ENCODE peak calls at places on chromosome 6, in eight cellular contexts. R is activated CD8-positive, alpha-beta T cell treated with anti-CD3 and anti-CD28 coated beads for 36 hours; Z is ovary; V is colonic mucosa; B is mesothelial cell of epicardium; M is osteocyte; Q is fibroblast of lung; E is CD14-positive monocyte. P is an unnamed sample.

GRCh38 chr6:5592911-5593519 is 331.7 kb downstream of the FARS2 start:
- DNase-seq in R (no peak), Z (no peak), V (no peak), B (no peak), M (no peak), Q (no peak), E (no peak), P (no peak)

GRCh38 chr6:134819236-134819635 is 130.7 kb downstream of the ALDH8A1 start:
- DNase-seq in R (no peak), Z (no peak), V (no peak), B (no peak), M (no peak), Q (no peak), E (no peak), P (no peak)

GRCh38 chr6:134079406-134079921 is 27.0 kb upstream of the SLC2A12 start:
- DNase-seq in R (no peak), Z (no peak), V (no peak), B (no peak), M (no peak), Q (no peak), E (no peak), P (no peak)

GRCh38 chr6:145929037-145929633 is 35.0 kb downstream of the SHPRH start:
- DNase-seq in R (no peak), Z (no peak), V (peak), B (no peak), M (no peak), Q (peak), E (no peak), P (peak)

GRCh38 chr6:29981211-29981812 is 39.0 kb downstream of the HLA-A start:
- DNase-seq in R (no peak), Z (no peak), V (peak), B (no peak), M (peak), Q (no peak), E (no peak), P (no peak)

GRCh38 chr6:72421387-72421786 is 200.5 kb upstream of the KCNQ5 start:
- DNase-seq in R (no peak), Z (no peak), V (no peak), B (no peak), M (no peak), Q (no peak), E (no peak), P (no peak)

GRCh38 chr6:54191460-54191859 is 80.2 kb downstream of the MLIP start:
- DNase-seq in R (no peak), Z (no peak), V (no peak), B (no peak), M (no peak), Q (peak), E (peak), P (no peak)

GRCh38 chr6:84422380-84422968 is 195.0 kb upstream of the CEP162 start:
- DNase-seq in R (peak), Z (peak), V (peak), B (peak), M (peak), Q (peak), E (no peak), P (peak)

GRCh38 chr6:20211941-20212391 is 303 bp downstream of the MBOAT1 start:
- DNase-seq in R (peak), Z (no peak), V (peak), B (peak), M (no peak), Q (peak), E (no peak), P (no peak)

GRCh38 chr6:129766959-129767728 is 57.2 kb upstream of the ARHGAP18 start:
- DNase-seq in R (peak), Z (no peak), V (no peak), B (peak), M (peak), Q (peak), E (no peak), P (peak)

GRCh38 chr6:156953478-156954146 is 176.4 kb downstream of the ARID1B start:
- DNase-seq in R (peak), Z (no peak), V (no peak), B (no peak), M (no peak), Q (peak), E (no peak), P (peak)

GRCh38 chr6:75118925-75119515 is 86.8 kb downstream of the COL12A1 start:
- DNase-seq in R (no peak), Z (no peak), V (no peak), B (no peak), M (no peak), Q (no peak), E (no peak), P (no peak)

DNA sequence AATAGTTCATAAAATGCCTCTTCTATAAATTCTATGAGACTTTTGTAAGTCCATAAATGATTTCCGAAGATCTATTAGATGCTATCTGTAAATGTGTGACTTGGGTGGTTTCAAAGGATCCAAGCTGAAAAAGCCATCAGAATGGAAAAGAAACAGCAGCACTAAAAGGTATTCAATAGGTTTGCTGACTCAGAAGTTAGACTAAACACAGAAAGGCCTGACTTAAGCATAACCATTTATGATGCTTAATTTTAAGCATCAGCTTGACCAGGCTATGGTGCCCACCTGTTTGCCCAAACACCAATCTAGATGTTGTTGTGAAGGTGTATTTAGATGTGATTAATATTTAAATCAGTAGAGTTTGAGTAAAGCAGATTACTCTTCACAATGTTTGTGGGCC is 513.5 kb downstream of the TFAP2A start:
- DNase-seq in R (no peak), Z (no peak), V (no peak), B (no peak), M (no peak), Q (no peak), E (no peak), P (no peak)
- TF ChIP-seq CTCF in R (no peak), Z (no peak), V (no peak), B (no peak), M (no peak), Q (no peak), E (no peak), P (no peak)

DNA sequence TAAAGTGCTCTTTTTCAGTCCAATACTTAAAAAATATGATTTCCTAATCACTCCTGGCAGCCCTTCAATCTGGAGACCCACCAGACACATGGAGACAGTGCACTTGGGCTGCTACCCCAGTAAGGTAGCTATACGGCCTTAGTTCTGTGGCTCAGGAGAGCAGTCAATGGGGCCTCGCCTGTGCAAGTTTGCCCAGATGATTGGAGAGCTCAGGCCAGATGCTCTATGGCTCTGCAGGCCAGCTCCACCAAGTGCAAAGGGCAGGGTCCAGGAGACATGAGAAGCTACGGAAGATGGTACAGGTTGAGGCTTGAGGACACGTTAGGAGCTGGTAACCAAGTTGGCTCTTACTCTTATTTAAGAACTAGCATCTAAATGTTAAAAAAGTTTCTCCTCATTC is 30.7 kb downstream of the STK38 start:
- DNase-seq in R (no peak), Z (no peak), V (peak), B (no peak), M (no peak), Q (no peak), E (no peak), P (no peak)
- TF ChIP-seq CTCF in R (no peak), Z (no peak), V (no peak), B (no peak), M (no peak), Q (no peak), E (no peak), P (no peak)

GRCh38 chr6:167504412-167504961 is 179.6 kb downstream of the TTLL2 start:
- DNase-seq in R (no peak), Z (no peak), V (no peak), B (no peak), M (no peak), Q (no peak), E (no peak), P (no peak)

GRCh38 chr6:167500961-167501360 is 176.1 kb downstream of the TTLL2 start:
- DNase-seq in R (no peak), Z (no peak), V (no peak), B (no peak), M (no peak), Q (no peak), E (no peak), P (no peak)

GRCh38 chr6:167502471-167502870 is 177.6 kb downstream of the TTLL2 start:
- DNase-seq in R (no peak), Z (no peak), V (no peak), B (no peak), M (no peak), Q (no peak), E (no peak), P (no peak)

GRCh38 chr6:167499161-167499660 is 174.3 kb downstream of the TTLL2 start:
- DNase-seq in R (no peak), Z (no peak), V (peak), B (no peak), M (no peak), Q (no peak), E (no peak), P (no peak)

DNA sequence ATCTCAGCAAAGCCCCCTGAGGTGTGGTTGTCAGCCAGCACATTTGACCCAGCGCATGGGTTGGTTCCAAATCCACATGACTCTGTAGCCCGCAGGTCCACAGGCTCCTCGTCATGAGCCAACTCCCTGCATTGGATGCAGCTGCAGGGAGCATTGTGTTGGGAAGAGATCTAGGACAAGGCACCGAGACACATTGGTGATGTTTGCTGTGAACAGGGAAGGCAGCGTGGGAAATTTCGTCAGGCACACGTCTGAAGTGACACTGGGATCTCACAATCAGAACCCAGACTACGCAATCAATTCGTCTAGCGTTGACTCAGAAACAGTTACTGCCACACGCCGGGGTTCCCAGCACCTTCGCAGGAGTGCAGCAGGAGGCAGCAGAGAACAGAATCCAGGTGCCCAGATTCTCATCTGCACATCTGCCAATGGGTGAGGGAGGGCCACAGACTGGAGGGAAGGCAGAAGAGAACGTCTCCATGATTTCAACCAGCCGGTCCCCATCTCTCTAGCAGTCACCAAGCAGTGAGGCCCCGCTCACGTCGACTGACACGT is 177.0 kb downstream of the TTLL2 start:
- DNase-seq in R (no peak), Z (no peak), V (peak), B (no peak), M (no peak), Q (no peak), E (no peak), P (peak)
- TF ChIP-seq CTCF in R (no peak), Z (no peak), V (peak), B (no peak), M (peak), Q (no peak), E (no peak), P (peak)

GRCh38 chr6:7246401-7247178 is 66.4 kb downstream of the SSR1 start:
- DNase-seq in R (no peak), Z (no peak), V (no peak), B (no peak), M (no peak), Q (no peak), E (peak), P (no peak)
- TF ChIP-seq CTCF in R (no peak), Z (no peak), V (no peak), B (no peak), M (no peak), Q (no peak), E (no peak), P (no peak)

DNA sequence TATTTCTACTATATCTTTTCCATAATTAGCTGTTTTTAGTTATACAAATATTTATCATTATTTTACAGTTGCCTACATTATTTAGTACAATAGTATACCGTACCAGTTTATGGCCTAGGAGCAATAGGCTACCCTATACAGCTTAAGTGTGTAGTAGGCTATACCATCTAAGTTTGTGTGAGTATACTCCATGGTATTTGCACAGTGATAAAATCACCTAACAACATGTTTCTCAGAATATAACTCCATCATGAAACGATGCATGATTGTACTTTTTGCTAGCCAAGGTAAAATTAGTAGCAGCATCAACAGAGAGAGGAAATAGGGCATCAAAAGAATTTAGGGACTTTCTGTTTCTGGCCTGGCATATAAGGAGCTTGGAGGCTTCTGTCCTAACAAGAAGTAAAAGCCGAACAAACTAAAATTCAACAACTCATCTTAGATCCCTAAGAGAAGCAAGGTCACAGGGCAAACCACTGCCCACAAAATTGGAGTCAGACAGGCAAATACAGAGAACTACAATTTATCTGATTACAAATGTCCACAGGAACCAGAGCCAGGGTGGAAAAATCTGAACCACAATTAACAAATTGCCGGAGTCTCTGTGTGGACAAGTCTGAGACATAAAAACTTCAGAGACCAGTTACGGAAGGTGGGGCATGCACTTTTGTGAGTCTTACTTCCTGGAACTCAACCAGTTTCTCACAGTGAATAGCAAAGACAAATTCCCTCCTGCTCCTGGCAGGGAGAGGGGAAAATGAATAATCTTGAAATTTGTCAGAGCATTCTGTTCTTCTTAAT is 671.4 kb downstream of the RFPL4B start:
- DNase-seq in R (no peak), Z (peak), V (peak), B (no peak), M (no peak), Q (peak), E (no peak), P (no peak)
- TF ChIP-seq CTCF in R (no peak), Z (no peak), V (no peak), B (no peak), M (no peak), Q (no peak), E (no peak), P (no peak)

GRCh38 chr6:2989332-2990178 is 10.1 kb upstream of the NQO2 start:
- DNase-seq in R (peak), Z (peak), V (peak), B (peak), M (peak), Q (peak), E (peak), P (peak)
- TF ChIP-seq CTCF in R (no peak), Z (no peak), V (peak), B (no peak), M (peak), Q (no peak), E (peak), P (no peak)

GRCh38 chr6:104212977-104213696 is 646.6 kb downstream of the HACE1 start:
- DNase-seq in R (no peak), Z (no peak), V (no peak), B (no peak), M (no peak), Q (no peak), E (no peak), P (no peak)

GRCh38 chr6:104218132-104218531 is 641.6 kb downstream of the HACE1 start:
- DNase-seq in R (no peak), Z (no peak), V (no peak), B (no peak), M (no peak), Q (no peak), E (no peak), P (no peak)
- TF ChIP-seq CTCF in R (no peak), Z (no peak), V (no peak), B (no peak), M (no peak), Q (no peak), E (no peak), P (no peak)

GRCh38 chr6:57312004-57312345 is 5.5 kb upstream of the PRIM2 start:
- DNase-seq in R (no peak), Z (no peak), V (no peak), B (no peak), M (no peak), Q (no peak), E (no peak), P (no peak)

GRCh38 chr6:57315851-57316250 is 1.6 kb upstream of the PRIM2 start:
- DNase-seq in R (no peak), Z (no peak), V (no peak), B (no peak), M (no peak), Q (no peak), E (no peak), P (no peak)

GRCh38 chr6:57313009-57313408 is 4.4 kb upstream of the PRIM2 start:
- DNase-seq in R (no peak), Z (no peak), V (no peak), B (no peak), M (no peak), Q (peak), E (no peak), P (no peak)

GRCh38 chr6:57316581-57317059 is 810 bp upstream of the PRIM2 start:
- DNase-seq in R (peak), Z (peak), V (peak), B (peak), M (peak), Q (peak), E (peak), P (peak)

GRCh38 chr6:57313711-57314471 is 3.5 kb upstream of the PRIM2 start:
- DNase-seq in R (no peak), Z (no peak), V (peak), B (no peak), M (peak), Q (peak), E (no peak), P (no peak)
- TF ChIP-seq CTCF in R (no peak), Z (no peak), V (no peak), B (no peak), M (peak), Q (no peak), E (no peak), P (no peak)